ENCODE peak calls at places on chromosomes 16 and 17, in nine cellular contexts. C is endodermal cell; S is foreskin keratinocyte; T is MCF 10A; X is PC-9; W is B cell; H is CD8-positive, alpha-beta T cell; N is astrocyte of the cerebellum; L is ascending aorta. M is an unnamed sample.

GRCh38 chr17:55677449-55677848 is 45.2 kb downstream of the TMEM100 start:
- DNase-seq in W (no peak), C (no peak), T (no peak), S (no peak), H (no peak), X (no peak), L (no peak), N (no peak), M (no peak)

GRCh38 chr16:79171504-79172240 is 428.9 kb downstream of the MAF start:
- DNase-seq in H (no peak), T (peak), S (no peak), N (no peak), X (peak), C (peak), W (no peak), L (no peak), M (no peak)

GRCh38 chr17:4476512-4477070 is 22.1 kb upstream of the SPNS2 start:
- DNase-seq in N (no peak), H (no peak), S (no peak), C (no peak), L (no peak), X (peak), W (no peak), T (no peak), M (no peak)

GRCh38 chr17:230371-230770 is 48.9 kb upstream of the DOC2B start:
- DNase-seq in H (no peak), X (no peak), S (no peak), C (no peak), T (no peak), L (peak), N (no peak), W (no peak), M (no peak)

GRCh38 chr16:87667946-87668345 is 65.6 kb downstream of the JPH3 start:
- DNase-seq in X (no peak), N (no peak), H (no peak), T (no peak), L (no peak), W (no peak), S (no peak), C (no peak), M (no peak)

GRCh38 chr16:88716601-88717001 is 10.3 kb downstream of the CTU2 start:
- DNase-seq in S (no peak), H (no peak), T (no peak), N (no peak), C (no peak), X (no peak), W (no peak), L (no peak), M (no peak)

GRCh38 chr17:9120471-9120870 is 99.2 kb downstream of the NTN1 start:
- DNase-seq in N (no peak), X (no peak), L (no peak), C (peak), H (no peak), S (no peak), T (no peak), W (no peak), M (no peak)

GRCh38 chr17:77736207-77736600 is 222.3 kb upstream of the TNRC6C start:
- DNase-seq in C (peak), N (no peak), S (no peak), W (no peak), L (peak), T (no peak), X (no peak), H (no peak), M (no peak)

GRCh38 chr17:18859256-18859655 is 1.3 kb downstream of the PRPSAP2 start:
- DNase-seq in H (no peak), X (no peak), L (peak), T (no peak), W (no peak), C (peak), N (no peak), S (peak), M (no peak)

GRCh38 chr17:44235583-44235936 is 16.1 kb upstream of the UBTF start:
- DNase-seq in H (no peak), N (no peak), S (peak), C (no peak), L (no peak), W (no peak), X (peak), T (peak), M (no peak)

GRCh38 chr16:69494993-69495392 is 70.6 kb downstream of the CYB5B start:
- DNase-seq in H (peak), X (no peak), L (no peak), C (peak), S (no peak), W (no peak), T (peak), N (no peak), M (no peak)

GRCh38 chr17:4407851-4408250 is 25.9 kb upstream of the SPNS3 start:
- DNase-seq in H (no peak), W (no peak), T (no peak), X (peak), S (peak), C (no peak), N (no peak), L (no peak), M (no peak)

GRCh38 chr16:4525069-4525468 is 13.5 kb downstream of the CDIP1 start:
- DNase-seq in S (no peak), N (no peak), W (no peak), L (no peak), C (no peak), X (no peak), T (no peak), H (no peak), M (no peak)

GRCh38 chr16:58269526-58269925 is 25.3 kb downstream of the PRSS54 start:
- DNase-seq in L (no peak), C (no peak), T (no peak), H (no peak), W (no peak), S (no peak), N (peak), X (no peak), M (no peak)

GRCh38 chr16:84718-85452 is 6.9 kb downstream of the MPG start:
- DNase-seq in N (no peak), H (peak), C (no peak), W (peak), L (peak), S (peak), T (peak), X (peak), M (no peak)

GRCh38 chr17:6231886-6232767 is 161.9 kb downstream of the WSCD1 start:
- DNase-seq in L (no peak), C (peak), T (peak), S (peak), H (no peak), X (no peak), N (peak), W (no peak), M (no peak)

GRCh38 chr16:87681990-87682570 is 79.8 kb downstream of the JPH3 start:
- DNase-seq in W (no peak), X (no peak), S (peak), T (peak), H (no peak), L (no peak), C (peak), N (peak), M (no peak)

GRCh38 chr16:53991181-53992056 is 287.5 kb downstream of the FTO start:
- DNase-seq in N (peak), T (no peak), C (peak), S (no peak), L (no peak), X (no peak), H (no peak), W (no peak), M (no peak)

GRCh38 chr17:27241346-27241946 is 52.5 kb upstream of the WSB1 start:
- DNase-seq in T (peak), X (peak), S (peak), H (no peak), C (peak), W (no peak), N (peak), L (no peak), M (no peak)

GRCh38 chr17:29572691-29573557 is 4.4 kb downstream of the TP53I13 start:
- DNase-seq in T (no peak), X (no peak), C (peak), H (peak), N (no peak), L (peak), S (no peak), W (peak), M (no peak)

GRCh38 chr17:81491761-81492160 is 20.8 kb downstream of the ACTG1 start:
- DNase-seq in H (no peak), W (no peak), L (no peak), S (no peak), C (no peak), X (no peak), T (no peak), N (no peak), M (no peak)

GRCh38 chr17:77898521-77899434 is 59.7 kb upstream of the TNRC6C start:
- DNase-seq in L (no peak), X (no peak), T (no peak), N (no peak), S (no peak), W (no peak), H (no peak), C (no peak), M (peak)

GRCh38 chr17:63042443-63042842 is 76.4 kb downstream of the TANC2 start:
- DNase-seq in N (no peak), C (no peak), T (no peak), H (no peak), X (no peak), L (no peak), S (no peak), W (no peak), M (no peak)

GRCh38 chr16:66266436-66267286 is 99.8 kb upstream of the CDH5 start:
- DNase-seq in N (peak), C (peak), H (no peak), X (no peak), T (no peak), S (no peak), W (no peak), L (no peak), M (no peak)

GRCh38 chr16:3135120-3135715 is 389 bp downstream of the ZNF213 start:
- DNase-seq in L (no peak), X (no peak), C (no peak), W (no peak), N (no peak), H (no peak), S (peak), T (no peak), M (no peak)

GRCh38 chr17:36728030-36728991 is 126.9 kb downstream of the MRM1 start:
- DNase-seq in L (no peak), C (peak), H (no peak), W (no peak), S (no peak), N (no peak), T (no peak), X (no peak), M (no peak)

GRCh38 chr17:304461-304860 is 48.1 kb downstream of the RPH3AL start:
- DNase-seq in S (no peak), H (no peak), T (no peak), N (no peak), C (peak), W (no peak), X (no peak), L (no peak), M (no peak)

GRCh38 chr16:8632675-8633182 is 11.2 kb downstream of the METTL22 start:
- DNase-seq in T (no peak), N (no peak), H (no peak), S (no peak), X (no peak), L (peak), C (no peak), W (no peak), M (no peak)

GRCh38 chr16:28136751-28137434 is 73.4 kb upstream of the GSG1L start:
- DNase-seq in T (no peak), C (no peak), L (no peak), X (no peak), N (no peak), W (peak), H (peak), S (no peak), M (no peak)

GRCh38 chr16:2836646-2837508 is 6.8 kb downstream of the ZG16B start:
- DNase-seq in H (no peak), S (no peak), C (peak), X (no peak), W (no peak), T (no peak), N (peak), L (no peak), M (no peak)

GRCh38 chr16:57130950-57131321 is 38.6 kb downstream of the CPNE2 start:
- DNase-seq in C (no peak), H (no peak), L (no peak), W (no peak), S (no peak), X (no peak), T (no peak), N (no peak), M (no peak)

GRCh38 chr16:74724820-74725549 is 24.3 kb upstream of the MLKL start:
- DNase-seq in X (no peak), W (no peak), C (no peak), N (peak), S (no peak), L (peak), T (peak), H (no peak), M (no peak)
- TF ChIP-seq CTCF in X (no peak), W (no peak), C (peak), N (peak), S (no peak), L (peak), T (peak), H (no peak), M (no peak)

DNA sequence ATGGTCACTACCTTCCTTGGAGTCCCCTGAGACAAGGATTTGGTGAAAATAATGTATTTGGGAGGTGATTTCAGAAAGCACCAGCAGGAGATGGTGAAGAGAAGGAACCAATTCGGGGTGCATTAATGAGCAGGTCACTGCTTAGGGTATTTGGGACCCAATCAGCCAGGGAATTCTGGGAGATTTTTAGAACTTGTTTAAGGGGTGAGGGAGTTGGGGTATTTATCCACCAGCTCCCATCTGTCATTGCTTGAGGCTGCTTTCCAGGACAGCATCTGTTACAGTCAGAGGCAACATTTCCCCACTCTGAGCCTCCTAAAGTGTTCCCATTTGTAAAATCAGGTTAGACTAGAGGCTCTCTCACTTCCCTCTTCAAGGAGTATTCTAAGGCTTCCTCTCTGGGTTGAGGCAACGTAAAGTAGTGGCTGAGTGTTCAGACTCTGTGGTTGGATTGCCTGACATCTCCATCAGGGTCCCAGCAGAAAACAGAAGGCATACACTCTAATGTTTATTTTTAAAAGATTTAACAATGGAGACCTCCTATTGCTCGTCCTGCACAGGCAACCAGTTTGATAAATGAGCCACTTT is 60.9 kb downstream of the CLEC19A start:
- DNase-seq in T (no peak), C (no peak), N (no peak), L (no peak), H (no peak), X (no peak), W (no peak), S (no peak), M (no peak)
- TF ChIP-seq CTCF in T (no peak), C (no peak), N (no peak), L (no peak), H (no peak), X (no peak), W (no peak), S (no peak), M (no peak)

GRCh38 chr17:61461586-61461966 is 9.4 kb downstream of the TBX4 start:
- DNase-seq in S (no peak), H (no peak), X (no peak), W (no peak), C (no peak), T (no peak), N (no peak), L (no peak), M (no peak)
- TF ChIP-seq CTCF in S (no peak), H (no peak), X (no peak), W (no peak), C (peak), T (no peak), N (no peak), L (no peak), M (no peak)

GRCh38 chr16:22375963-22376640 is 1.7 kb upstream of the CDR2 start:
- DNase-seq in H (no peak), T (no peak), W (no peak), S (no peak), L (no peak), N (no peak), C (no peak), X (no peak), M (no peak)
- TF ChIP-seq CTCF in H (no peak), T (no peak), W (no peak), S (no peak), L (no peak), N (no peak), C (no peak), X (no peak), M (no peak)

GRCh38 chr17:67833946-67834631 is 8.8 kb downstream of the BPTF start:
- DNase-seq in C (peak), T (no peak), N (no peak), X (no peak), W (no peak), H (no peak), L (no peak), S (no peak), M (no peak)
- TF ChIP-seq CTCF in C (peak), T (no peak), N (peak), X (no peak), W (no peak), H (no peak), L (no peak), S (peak), M (no peak)

DNA sequence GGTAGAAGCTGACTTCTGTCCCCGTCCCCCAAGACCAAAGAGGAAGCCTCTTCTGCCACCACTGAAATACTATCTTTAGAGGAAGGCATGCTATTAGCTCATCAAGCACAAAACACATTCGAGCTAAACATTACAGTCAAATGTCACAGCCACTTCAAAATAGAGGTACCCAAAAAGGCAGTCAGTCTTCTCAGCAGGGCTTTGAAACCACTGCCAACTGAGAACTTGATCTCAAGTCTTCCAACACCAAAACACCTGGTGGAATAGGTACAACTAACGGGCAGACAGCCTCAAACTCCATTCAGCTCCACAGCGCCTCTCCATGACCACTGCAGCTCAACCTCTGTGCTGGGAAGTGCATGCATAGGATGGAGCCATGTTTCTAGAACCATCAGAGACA is 36.0 kb downstream of the ZFHX3 start:
- DNase-seq in W (no peak), N (no peak), L (peak), S (no peak), T (no peak), C (peak), X (no peak), H (no peak), M (no peak)
- TF ChIP-seq CTCF in W (no peak), N (no peak), L (no peak), S (peak), T (no peak), C (peak), X (no peak), H (no peak), M (no peak)

DNA sequence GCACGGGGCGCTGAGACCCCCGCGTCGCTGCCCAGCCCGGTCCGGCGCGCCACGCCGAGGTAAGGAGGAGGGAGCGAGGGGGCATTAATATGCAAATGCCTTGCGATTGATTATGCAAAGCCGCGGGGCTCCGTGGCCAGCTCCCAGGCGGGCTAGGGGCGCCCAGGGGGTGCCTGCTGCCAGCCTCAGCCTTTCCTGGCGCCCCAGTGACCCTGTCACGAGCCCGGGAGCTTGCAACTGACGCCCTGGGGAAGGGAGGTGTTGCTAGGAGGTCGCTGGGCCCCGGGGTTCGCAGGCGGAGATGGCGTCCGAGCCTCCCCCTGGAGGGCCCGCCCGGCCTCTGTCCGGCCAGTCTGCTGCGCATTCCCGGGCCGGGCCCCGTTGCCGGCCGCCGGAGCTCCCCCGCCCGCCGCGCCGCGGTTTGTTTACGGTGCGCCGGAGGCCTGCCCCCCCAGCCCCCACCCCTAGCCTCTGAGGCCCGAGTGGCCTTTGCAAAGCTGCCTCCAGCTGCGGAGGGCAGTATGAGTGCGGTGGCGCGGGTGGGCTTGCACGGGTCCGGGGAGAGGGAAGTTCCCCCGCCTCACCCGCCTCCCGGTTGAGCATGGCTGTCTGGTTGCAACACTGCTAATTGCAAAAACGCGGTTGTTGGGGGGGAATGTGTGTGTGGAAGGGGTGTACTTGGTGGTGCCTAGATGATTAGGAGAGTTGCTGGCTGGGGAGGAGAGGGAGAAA is 435 bp downstream of the THRA start:
- DNase-seq in C (peak), X (peak), H (peak), W (no peak), N (no peak), S (no peak), L (no peak), T (peak), M (no peak)
- TF ChIP-seq CTCF in C (no peak), X (no peak), H (no peak), W (no peak), N (no peak), S (no peak), L (no peak), T (no peak), M (no peak)